ENCODE peak calls at places on chromosome 15, in six cellular contexts. One of them, this sample, is unnamed. For H3K36me3, the result is how much of the 10 kb centered on the place peaks cover.

GRCh38 chr15:38068600-38068999 is 134.2 kb downstream of the TMCO5A start:
- DNase-seq in GM12878: no peak
- DNase-seq in GM23338: no peak
- DNase-seq in suprapubic skin: no peak
- DNase-seq in endothelial cell of umbilical vein: no peak
- DNase-seq in HCT116: no peak
- DNase-seq in this sample: no peak

GRCh38 chr15:90071220-90071807 is 31.0 kb downstream of the IDH2 start:
- DNase-seq in GM12878: peak
- DNase-seq in GM23338: peak
- DNase-seq in suprapubic skin: no peak
- DNase-seq in endothelial cell of umbilical vein: peak
- DNase-seq in HCT116: peak
- DNase-seq in this sample: peak

GRCh38 chr15:52462806-52463360 is 65.8 kb downstream of the MYO5A start:
- DNase-seq in GM12878: no peak
- DNase-seq in GM23338: no peak
- DNase-seq in suprapubic skin: no peak
- DNase-seq in endothelial cell of umbilical vein: no peak
- DNase-seq in HCT116: no peak
- DNase-seq in this sample: no peak

GRCh38 chr15:98943609-98944111 is 63.9 kb downstream of the PGPEP1L start:
- DNase-seq in GM12878: no peak
- DNase-seq in GM23338: no peak
- DNase-seq in suprapubic skin: no peak
- DNase-seq in endothelial cell of umbilical vein: no peak
- DNase-seq in HCT116: no peak
- DNase-seq in this sample: no peak

GRCh38 chr15:64430000-64430735 is 30.2 kb upstream of the ZNF609 start:
- DNase-seq in GM12878: peak
- DNase-seq in GM23338: peak
- DNase-seq in suprapubic skin: no peak
- DNase-seq in endothelial cell of umbilical vein: peak
- DNase-seq in HCT116: no peak
- DNase-seq in this sample: no peak

GRCh38 chr15:41337631-41338522 is 5.2 kb downstream of the NUSAP1 start:
- DNase-seq in GM12878: no peak
- DNase-seq in GM23338: no peak
- DNase-seq in suprapubic skin: peak
- DNase-seq in endothelial cell of umbilical vein: no peak
- DNase-seq in HCT116: no peak
- DNase-seq in this sample: no peak

GRCh38 chr15:78237146-78237545 is 2.8 kb upstream of the ACSBG1 start:
- DNase-seq in GM12878: no peak
- DNase-seq in GM23338: no peak
- DNase-seq in suprapubic skin: no peak
- DNase-seq in endothelial cell of umbilical vein: no peak
- DNase-seq in HCT116: no peak
- DNase-seq in this sample: no peak

GRCh38 chr15:90345859-90346258 is 6.2 kb upstream of the ZNF774 start:
- DNase-seq in GM12878: no peak
- DNase-seq in GM23338: no peak
- DNase-seq in suprapubic skin: no peak
- DNase-seq in endothelial cell of umbilical vein: no peak
- DNase-seq in HCT116: no peak
- DNase-seq in this sample: no peak

GRCh38 chr15:27844018-27844666 is 255.0 kb downstream of the OCA2 start:
- DNase-seq in GM12878: no peak
- DNase-seq in GM23338: no peak
- DNase-seq in suprapubic skin: no peak
- DNase-seq in endothelial cell of umbilical vein: no peak
- DNase-seq in HCT116: no peak
- DNase-seq in this sample: no peak

GRCh38 chr15:90121086-90121485 is 18.8 kb upstream of the IDH2 start:
- DNase-seq in GM12878: no peak
- DNase-seq in GM23338: no peak
- DNase-seq in suprapubic skin: no peak
- DNase-seq in endothelial cell of umbilical vein: no peak
- DNase-seq in HCT116: no peak
- DNase-seq in this sample: no peak

GRCh38 chr15:78872155-78872971 is at the start of gene MORF4L1:
- DNase-seq in GM12878: peak
- DNase-seq in GM23338: peak
- DNase-seq in suprapubic skin: peak
- DNase-seq in endothelial cell of umbilical vein: peak
- DNase-seq in HCT116: peak
- DNase-seq in this sample: peak

GRCh38 chr15:32974691-32975090 is 219.8 kb downstream of the FMN1 start:
- DNase-seq in GM12878: no peak
- DNase-seq in GM23338: no peak
- DNase-seq in suprapubic skin: no peak
- DNase-seq in endothelial cell of umbilical vein: no peak
- DNase-seq in HCT116: no peak
- DNase-seq in this sample: no peak

GRCh38 chr15:31528846-31529245 is 202.2 kb downstream of the KLF13 start:
- DNase-seq in GM12878: no peak
- DNase-seq in GM23338: no peak
- DNase-seq in suprapubic skin: no peak
- DNase-seq in endothelial cell of umbilical vein: no peak
- DNase-seq in HCT116: no peak
- DNase-seq in this sample: no peak

GRCh38 chr15:84082739-84083138 is 152.8 kb upstream of the GOLGA6L4 start:
- DNase-seq in GM12878: no peak
- DNase-seq in GM23338: no peak
- DNase-seq in suprapubic skin: no peak
- DNase-seq in endothelial cell of umbilical vein: no peak
- DNase-seq in HCT116: no peak
- DNase-seq in this sample: no peak

GRCh38 chr15:23877502-23878412 is 190.7 kb upstream of the NDN start:
- DNase-seq in GM12878: no peak
- DNase-seq in GM23338: peak
- DNase-seq in suprapubic skin: no peak
- DNase-seq in endothelial cell of umbilical vein: no peak
- DNase-seq in HCT116: no peak
- DNase-seq in this sample: peak

GRCh38 chr15:44427756-44428724 is 611 bp downstream of the CTDSPL2 start:
- DNase-seq in GM12878: no peak
- DNase-seq in GM23338: peak
- DNase-seq in suprapubic skin: no peak
- DNase-seq in endothelial cell of umbilical vein: peak
- DNase-seq in HCT116: peak
- DNase-seq in this sample: peak

GRCh38 chr15:46408312-46408711 is 773.5 kb downstream of the SQOR start:
- DNase-seq in GM12878: no peak
- DNase-seq in GM23338: no peak
- DNase-seq in suprapubic skin: no peak
- DNase-seq in endothelial cell of umbilical vein: no peak
- DNase-seq in HCT116: no peak
- DNase-seq in this sample: no peak

DNA sequence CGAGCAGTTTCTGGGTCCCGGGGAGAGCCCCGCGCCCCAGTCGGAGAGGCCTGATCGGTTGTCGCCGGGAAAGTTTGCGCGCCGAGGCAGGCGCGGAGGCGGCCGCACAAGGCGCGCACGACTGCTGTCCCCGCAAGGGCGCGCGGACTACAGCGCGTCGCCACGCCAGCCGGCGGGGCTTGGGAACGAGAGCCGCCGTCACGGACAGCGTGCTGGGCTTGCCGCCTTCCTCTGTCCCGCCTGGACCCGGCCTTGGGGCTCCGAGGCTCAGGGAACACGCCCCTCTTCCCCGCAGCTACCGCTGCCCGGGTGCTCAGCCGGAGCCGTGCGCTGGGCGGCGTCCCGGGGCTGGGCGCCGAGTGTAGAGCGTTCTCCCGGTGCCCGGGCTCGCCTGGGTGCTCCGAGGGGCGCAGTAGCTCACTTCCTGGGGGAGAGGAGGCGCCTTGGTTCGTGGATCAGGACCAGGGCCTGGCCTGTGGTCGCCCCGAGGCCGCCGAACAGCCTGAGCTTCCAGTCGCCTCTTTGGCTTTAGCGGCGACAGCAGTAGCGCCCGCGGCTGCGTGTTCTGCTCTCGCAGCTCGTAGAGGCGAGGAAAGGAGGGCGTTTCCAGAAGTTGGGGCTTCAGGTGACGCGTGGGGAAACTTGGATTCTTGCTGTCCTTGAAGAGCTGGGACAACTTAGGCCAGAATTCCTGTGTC is 226.6 kb upstream of the C2CD4B start:
- DNase-seq in GM12878: no peak
- DNase-seq in GM23338: peak
- DNase-seq in suprapubic skin: no peak
- DNase-seq in endothelial cell of umbilical vein: peak
- DNase-seq in HCT116: no peak
- DNase-seq in this sample: peak
- TF ChIP-seq POLR2AphosphoS5 in GM12878: no peak
- TF ChIP-seq POLR2AphosphoS5 in GM23338: no peak
- TF ChIP-seq POLR2AphosphoS5 in suprapubic skin: no peak
- TF ChIP-seq POLR2AphosphoS5 in endothelial cell of umbilical vein: no peak
- TF ChIP-seq POLR2AphosphoS5 in HCT116: no peak
- TF ChIP-seq POLR2AphosphoS5 in this sample: no peak

DNA sequence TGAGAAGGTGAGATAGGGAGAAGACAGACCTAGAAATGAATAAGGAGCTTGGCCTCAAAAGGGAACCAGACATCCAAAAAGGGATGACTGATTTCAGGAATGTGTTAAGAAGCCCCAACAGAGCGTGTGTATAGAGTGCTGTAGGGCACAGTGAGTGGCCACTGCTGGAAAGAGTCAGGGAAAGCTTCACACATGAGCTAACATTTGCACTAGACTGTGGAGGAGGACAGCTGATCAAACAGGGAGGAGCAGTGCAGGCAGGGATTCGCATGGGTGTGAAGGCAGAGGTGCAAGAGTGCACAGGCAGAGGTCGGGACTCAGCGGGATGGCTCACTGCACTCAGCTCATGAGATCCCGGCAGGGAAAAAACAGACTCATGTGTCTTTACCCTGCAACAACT is 61.8 kb downstream of the NPTN start:
- DNase-seq in GM12878: no peak
- DNase-seq in GM23338: no peak
- DNase-seq in suprapubic skin: no peak
- DNase-seq in endothelial cell of umbilical vein: no peak
- DNase-seq in HCT116: no peak
- DNase-seq in this sample: no peak
- H3K36me3 ChIP-seq in GM12878: under half
- H3K36me3 ChIP-seq in GM23338: under half
- H3K36me3 ChIP-seq in suprapubic skin: half or more
- H3K36me3 ChIP-seq in endothelial cell of umbilical vein: under half
- H3K36me3 ChIP-seq in HCT116: under half
- H3K36me3 ChIP-seq in this sample: half or more

GRCh38 chr15:66842710-66843441 is 140.8 kb downstream of the SMAD6 start:
- DNase-seq in GM12878: no peak
- DNase-seq in GM23338: peak
- DNase-seq in suprapubic skin: peak
- DNase-seq in endothelial cell of umbilical vein: peak
- DNase-seq in HCT116: no peak
- DNase-seq in this sample: peak
- TF ChIP-seq POLR2AphosphoS5 in GM12878: no peak
- TF ChIP-seq POLR2AphosphoS5 in GM23338: no peak
- TF ChIP-seq POLR2AphosphoS5 in suprapubic skin: no peak
- TF ChIP-seq POLR2AphosphoS5 in endothelial cell of umbilical vein: no peak
- TF ChIP-seq POLR2AphosphoS5 in HCT116: no peak
- TF ChIP-seq POLR2AphosphoS5 in this sample: no peak

GRCh38 chr15:96417760-96418130 is 87.2 kb downstream of the NR2F2 start:
- DNase-seq in GM12878: no peak
- DNase-seq in GM23338: no peak
- DNase-seq in suprapubic skin: no peak
- DNase-seq in endothelial cell of umbilical vein: no peak
- DNase-seq in HCT116: no peak
- DNase-seq in this sample: no peak
- H3K36me3 ChIP-seq in GM12878: under half
- H3K36me3 ChIP-seq in GM23338: under half
- H3K36me3 ChIP-seq in suprapubic skin: under half
- H3K36me3 ChIP-seq in endothelial cell of umbilical vein: under half
- H3K36me3 ChIP-seq in HCT116: under half
- H3K36me3 ChIP-seq in this sample: under half

DNA sequence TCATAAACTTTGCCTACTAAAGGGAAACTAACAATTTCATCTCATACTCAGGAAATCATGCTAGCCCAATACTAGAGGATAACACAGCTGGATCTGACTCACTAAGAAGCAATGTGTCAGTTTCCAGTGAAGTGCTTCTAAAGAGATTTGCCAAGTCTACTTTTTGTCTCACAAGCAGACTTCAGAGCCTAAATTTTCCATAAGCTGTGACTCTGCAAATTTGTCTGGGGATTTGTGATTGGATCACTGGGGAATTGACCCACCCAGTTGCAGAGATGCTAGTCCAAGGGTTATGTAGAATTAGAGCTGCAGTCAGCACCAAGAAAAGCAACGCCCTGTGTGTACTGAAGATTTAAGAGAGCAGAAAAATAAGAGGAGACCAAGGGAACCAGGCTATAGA is 647.1 kb downstream of the NTRK3 start:
- DNase-seq in GM12878: no peak
- DNase-seq in GM23338: no peak
- DNase-seq in suprapubic skin: no peak
- DNase-seq in endothelial cell of umbilical vein: peak
- DNase-seq in HCT116: no peak
- DNase-seq in this sample: no peak
- TF ChIP-seq POLR2AphosphoS5 in GM12878: no peak
- TF ChIP-seq POLR2AphosphoS5 in GM23338: no peak
- TF ChIP-seq POLR2AphosphoS5 in suprapubic skin: no peak
- TF ChIP-seq POLR2AphosphoS5 in endothelial cell of umbilical vein: peak
- TF ChIP-seq POLR2AphosphoS5 in HCT116: no peak
- TF ChIP-seq POLR2AphosphoS5 in this sample: no peak

GRCh38 chr15:71822890-71823289 is 12.5 kb downstream of the NR2E3 start:
- DNase-seq in GM12878: no peak
- DNase-seq in GM23338: no peak
- DNase-seq in suprapubic skin: no peak
- DNase-seq in endothelial cell of umbilical vein: no peak
- DNase-seq in HCT116: no peak
- DNase-seq in this sample: no peak
- H3K36me3 ChIP-seq in GM12878: under half
- H3K36me3 ChIP-seq in GM23338: under half
- H3K36me3 ChIP-seq in suprapubic skin: half or more
- H3K36me3 ChIP-seq in endothelial cell of umbilical vein: under half
- H3K36me3 ChIP-seq in HCT116: under half
- H3K36me3 ChIP-seq in this sample: half or more

DNA sequence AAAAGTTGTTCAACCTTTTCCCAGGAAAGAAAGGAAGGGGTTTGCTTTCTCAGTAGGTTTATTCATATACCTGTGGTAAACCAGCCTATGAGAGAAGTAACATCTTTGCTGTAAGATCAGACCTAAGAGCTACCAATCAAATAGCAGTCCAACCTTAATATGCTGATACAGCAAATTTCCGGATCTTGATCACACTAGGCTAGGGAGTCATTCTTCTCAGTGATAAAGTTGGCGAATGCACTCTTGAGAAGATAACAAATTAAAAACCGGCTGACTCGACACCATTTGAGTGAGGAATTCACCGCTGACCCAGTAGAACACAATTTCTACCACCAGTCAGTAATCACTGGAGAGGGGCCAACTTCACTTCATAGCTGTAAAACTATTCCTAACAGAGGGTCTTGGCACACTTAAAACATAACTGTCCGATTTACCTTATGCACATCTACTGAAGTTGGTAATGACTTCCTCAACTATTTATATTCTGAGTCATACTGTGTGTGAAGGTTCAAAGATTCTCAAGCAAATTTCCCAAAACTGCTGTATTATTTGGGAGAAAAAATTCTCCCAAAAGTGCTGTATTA is 47.2 kb downstream of the MEIS2 start:
- DNase-seq in GM12878: no peak
- DNase-seq in GM23338: no peak
- DNase-seq in suprapubic skin: no peak
- DNase-seq in endothelial cell of umbilical vein: no peak
- DNase-seq in HCT116: no peak
- DNase-seq in this sample: no peak
- TF ChIP-seq POLR2AphosphoS5 in GM12878: no peak
- TF ChIP-seq POLR2AphosphoS5 in GM23338: no peak
- TF ChIP-seq POLR2AphosphoS5 in suprapubic skin: no peak
- TF ChIP-seq POLR2AphosphoS5 in endothelial cell of umbilical vein: no peak
- TF ChIP-seq POLR2AphosphoS5 in HCT116: no peak
- TF ChIP-seq POLR2AphosphoS5 in this sample: no peak

This sample was measured in stomach.